ENCODE peak calls at places on chromosome 7, in seven cellular contexts. W is adrenal gland, J is Peyer's patch, C is body of pancreas, K is heart left ventricle, N is spleen, T is stomach. E is an unnamed sample. For H3K4me1, the result is how much of the 10 kb centered on the place peaks cover.

GRCh38 chr7:113657603-113658002 is 261.2 kb downstream of the PPP1R3A start:
- DNase-seq in K (no peak), N (no peak), W (no peak), C (no peak), J (no peak), T (no peak), E (no peak)

GRCh38 chr7:50821457-50821977 is 38.8 kb upstream of the GRB10 start:
- DNase-seq in T (no peak), C (peak), W (peak), J (no peak), N (no peak), K (no peak), E (no peak)

GRCh38 chr7:140881507-140882228 is 43.1 kb downstream of the BRAF start:
- DNase-seq in W (no peak), C (no peak), N (no peak), K (no peak), J (no peak), T (no peak), E (no peak)

GRCh38 chr7:144908943-144909556 is 73.2 kb upstream of the TPK1 start:
- DNase-seq in K (no peak), C (no peak), J (peak), W (no peak), N (no peak), T (no peak), E (no peak)

GRCh38 chr7:107396081-107396480 is 73.8 kb upstream of the GPR22 start:
- DNase-seq in T (no peak), W (no peak), N (no peak), J (no peak), K (no peak), C (no peak), E (no peak)

GRCh38 chr7:122677149-122677548 is 21.8 kb downstream of the RNF133 start:
- DNase-seq in T (no peak), J (no peak), C (no peak), K (no peak), W (no peak), N (no peak), E (no peak)

GRCh38 chr7:28811003-28811402 is 147.1 kb downstream of the TRIL start:
- DNase-seq in C (no peak), T (no peak), W (no peak), N (no peak), K (no peak), J (no peak), E (no peak)

GRCh38 chr7:90383879-90384278 is 19.4 kb upstream of the CLDN12 start:
- DNase-seq in K (no peak), C (no peak), W (no peak), T (no peak), N (no peak), J (no peak), E (no peak)

GRCh38 chr7:47819054-47819920 is 129.0 kb downstream of the PKD1L1 start:
- DNase-seq in K (no peak), N (no peak), T (peak), W (peak), J (peak), C (peak), E (no peak)

GRCh38 chr7:100430450-100431285 is 1.0 kb downstream of the MEPCE start:
- DNase-seq in T (no peak), J (no peak), C (no peak), N (peak), K (no peak), W (no peak), E (no peak)

GRCh38 chr7:44112231-44112996 is 8.3 kb downstream of the AEBP1 start:
- DNase-seq in K (peak), W (no peak), J (no peak), C (no peak), N (peak), T (no peak), E (no peak)

GRCh38 chr7:116354171-116354545 is 143.8 kb downstream of the TES start:
- DNase-seq in W (no peak), K (no peak), T (peak), N (no peak), J (no peak), C (peak), E (no peak)

GRCh38 chr7:115475774-115476407 is 554.0 kb downstream of the MDFIC start:
- DNase-seq in W (no peak), T (no peak), J (no peak), C (no peak), N (no peak), K (no peak), E (no peak)

GRCh38 chr7:36285276-36285675 is 104.4 kb upstream of the ANLN start:
- DNase-seq in J (no peak), N (no peak), C (no peak), K (no peak), W (no peak), T (no peak), E (peak)

GRCh38 chr7:24622646-24623182 is 49.5 kb downstream of the PALS2 start:
- DNase-seq in J (no peak), W (no peak), T (no peak), N (no peak), K (no peak), C (no peak), E (no peak)

GRCh38 chr7:51315393-51316261 is 982 bp downstream of the COBL start:
- DNase-seq in T (peak), K (peak), N (no peak), C (peak), J (peak), W (no peak), E (no peak)

GRCh38 chr7:50952544-50952943 is 169.8 kb upstream of the GRB10 start:
- DNase-seq in T (no peak), C (peak), K (no peak), N (no peak), W (no peak), J (no peak), E (no peak)

GRCh38 chr7:98352621-98353020 is 48.3 kb downstream of the BAIAP2L1 start:
- DNase-seq in N (no peak), K (no peak), C (no peak), T (no peak), J (no peak), W (no peak), E (no peak)

GRCh38 chr7:113394856-113395255 is 276.5 kb upstream of the SMIM30 start:
- DNase-seq in W (no peak), K (no peak), C (no peak), J (no peak), T (no peak), N (no peak), E (no peak)

GRCh38 chr7:151844080-151844827 is 32.7 kb downstream of the PRKAG2 start:
- DNase-seq in K (no peak), T (no peak), C (no peak), N (no peak), J (no peak), W (no peak), E (no peak)

GRCh38 chr7:150631084-150631824 is 931 bp downstream of the GIMAP6 start:
- DNase-seq in N (peak), J (no peak), K (peak), W (no peak), C (peak), T (no peak), E (no peak)

GRCh38 chr7:98470131-98470985 is 69.5 kb upstream of the BAIAP2L1 start:
- DNase-seq in W (peak), J (peak), C (peak), T (peak), N (no peak), K (no peak), E (no peak)

GRCh38 chr7:139382439-139382838 is 22.7 kb downstream of the LUC7L2 start:
- DNase-seq in N (no peak), T (no peak), J (no peak), W (no peak), K (no peak), C (no peak), E (no peak)

GRCh38 chr7:127616709-127617108 is 1.2 kb downstream of the PAX4 start:
- DNase-seq in C (no peak), N (no peak), W (no peak), J (no peak), K (no peak), T (no peak), E (no peak)

GRCh38 chr7:21253740-21254687 is 173.9 kb upstream of the SP4 start:
- DNase-seq in J (no peak), K (no peak), W (peak), C (peak), N (no peak), T (peak), E (no peak)

GRCh38 chr7:137992738-137993394 is 9.0 kb downstream of the CREB3L2 start:
- DNase-seq in T (no peak), K (no peak), W (no peak), N (no peak), C (peak), J (no peak), E (peak)

GRCh38 chr7:22723171-22723601 is 3.8 kb upstream of the IL6 start:
- DNase-seq in J (no peak), W (peak), N (peak), K (peak), T (peak), C (peak), E (peak)

GRCh38 chr7:127717502-127718125 is 65.6 kb downstream of the SND1 start:
- DNase-seq in N (no peak), J (no peak), C (no peak), W (no peak), K (no peak), T (no peak), E (no peak)

GRCh38 chr7:130611206-130611605 is 57.3 kb downstream of the COPG2 start:
- DNase-seq in K (no peak), J (no peak), T (no peak), C (no peak), W (no peak), N (no peak), E (no peak)

GRCh38 chr7:25223206-25223605 is 5.1 kb downstream of the NPVF start:
- DNase-seq in J (no peak), T (no peak), K (no peak), W (no peak), C (no peak), N (no peak), E (no peak)

GRCh38 chr7:94088560-94088959 is 84.4 kb upstream of the BET1 start:
- DNase-seq in J (no peak), T (no peak), K (no peak), N (no peak), C (no peak), W (no peak), E (no peak)

GRCh38 chr7:51141451-51141971 is 175.1 kb downstream of the COBL start:
- DNase-seq in J (no peak), T (no peak), W (no peak), C (peak), N (no peak), K (no peak), E (no peak)

GRCh38 chr7:26655761-26656160 is 208.6 kb downstream of the SKAP2 start:
- DNase-seq in K (no peak), N (no peak), T (no peak), J (no peak), C (no peak), W (no peak), E (no peak)

GRCh38 chr7:133611955-133612354 is 359.1 kb downstream of the EXOC4 start:
- DNase-seq in J (no peak), W (no peak), C (no peak), K (no peak), N (no peak), T (no peak), E (no peak)

GRCh38 chr7:50664937-50665336 is 99.7 kb upstream of the DDC start:
- DNase-seq in C (no peak), T (no peak), N (no peak), J (no peak), W (no peak), K (no peak), E (no peak)

GRCh38 chr7:24227068-24227467 is 56.9 kb upstream of the NPY start:
- DNase-seq in T (no peak), K (no peak), N (no peak), C (no peak), W (no peak), J (no peak), E (no peak)

GRCh38 chr7:55086413-55087201 is 67.8 kb downstream of the EGFR start:
- DNase-seq in T (no peak), N (no peak), J (no peak), K (no peak), C (peak), W (no peak), E (no peak)

GRCh38 chr7:155710035-155710434 is 65.6 kb downstream of the RBM33 start:
- DNase-seq in N (no peak), W (no peak), J (no peak), K (no peak), C (no peak), T (no peak), E (no peak)
- H3K4me1 ChIP-seq in N (under half), W (under half), J (under half), K (under half), C (under half), T (under half), E (under half)

DNA sequence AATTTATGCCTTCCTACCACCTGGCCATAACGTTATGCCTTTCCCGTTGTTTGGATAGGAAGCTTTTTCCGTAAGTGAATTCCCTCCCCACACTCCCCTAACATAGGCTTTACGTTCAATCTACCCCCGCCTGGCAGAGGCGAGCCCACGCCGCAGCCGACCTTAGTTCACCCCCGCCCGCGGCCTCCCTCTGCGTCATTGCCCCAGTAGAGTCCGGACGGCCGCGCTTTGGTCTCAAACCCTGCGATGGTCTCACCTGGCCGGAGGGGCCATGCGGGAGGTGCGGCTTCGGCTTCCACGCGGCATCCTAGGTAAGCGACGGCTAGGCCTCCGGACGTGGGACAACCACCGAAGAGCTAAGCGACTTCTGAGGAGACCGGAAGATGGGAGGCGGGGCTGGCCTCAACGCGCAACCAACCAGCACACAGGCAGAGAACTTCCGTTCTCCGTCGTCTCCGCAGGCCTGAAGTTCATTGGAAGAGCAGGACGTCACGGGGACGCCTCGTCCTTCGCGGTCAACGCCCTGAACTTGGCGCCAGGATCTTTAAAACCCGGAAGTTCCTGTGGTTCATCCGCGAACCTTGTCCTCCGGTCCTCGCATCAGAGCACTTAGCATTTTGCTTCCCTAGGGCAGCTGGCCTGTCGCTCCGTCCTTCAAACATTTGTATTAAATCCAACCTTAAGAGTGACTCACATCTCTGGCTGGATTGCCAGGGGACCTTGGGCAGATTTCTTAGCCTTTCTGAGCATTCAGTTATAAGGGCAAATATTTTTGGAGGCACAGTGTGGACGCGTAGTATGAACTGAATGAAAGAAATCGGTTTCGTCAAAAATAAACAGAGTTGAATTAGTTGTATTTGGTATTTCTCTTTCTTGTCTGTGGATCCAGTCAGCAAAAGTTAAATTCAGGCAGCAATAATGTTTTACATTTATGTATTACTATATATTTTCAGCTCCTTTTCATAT is at the start of gene CHCHD2:
- DNase-seq in K (peak), W (peak), J (peak), T (peak), C (peak), N (peak), E (peak)
- TF ChIP-seq POLR2A in K (peak), W (peak), J (peak), T (peak), C (peak), N (peak), E (peak)

GRCh38 chr7:17939111-17939669 is 1.1 kb downstream of the SNX13 start:
- DNase-seq in C (peak), K (no peak), N (no peak), T (no peak), W (no peak), J (no peak), E (no peak)

GRCh38 chr7:17939670-17940301 is 508 bp downstream of the SNX13 start:
- DNase-seq in J (peak), N (no peak), C (peak), T (peak), K (peak), W (peak), E (peak)

GRCh38 chr7:17936321-17936720 is 4.0 kb downstream of the SNX13 start:
- DNase-seq in W (no peak), J (no peak), N (no peak), T (no peak), K (no peak), C (no peak), E (no peak)

GRCh38 chr7:17934612-17935247 is 5.6 kb downstream of the SNX13 start:
- DNase-seq in C (no peak), N (no peak), W (no peak), J (no peak), K (no peak), T (no peak), E (no peak)

GRCh38 chr7:17937506-17938115 is 2.7 kb downstream of the SNX13 start:
- DNase-seq in K (no peak), J (no peak), N (no peak), T (no peak), C (no peak), W (no peak), E (no peak)
- H3K4me3 ChIP-seq in K (peak), J (peak), N (no peak), T (no peak), C (no peak), W (no peak), E (peak)

GRCh38 chr7:1050956-1051690 is 6.8 kb downstream of the GPR146 start:
- DNase-seq in T (no peak), C (no peak), W (no peak), J (no peak), N (peak), K (no peak), E (no peak)

GRCh38 chr7:1049006-1049741 is 4.8 kb downstream of the GPR146 start:
- DNase-seq in N (peak), W (no peak), T (no peak), C (no peak), J (no peak), K (no peak), E (no peak)

GRCh38 chr7:1050254-1050906 is 6.0 kb downstream of the GPR146 start:
- DNase-seq in J (no peak), N (peak), C (no peak), W (no peak), K (peak), T (no peak), E (no peak)

GRCh38 chr7:1052031-1052818 is 7.9 kb downstream of the GPR146 start:
- DNase-seq in J (no peak), T (no peak), K (peak), N (peak), W (no peak), C (no peak), E (no peak)

DNA sequence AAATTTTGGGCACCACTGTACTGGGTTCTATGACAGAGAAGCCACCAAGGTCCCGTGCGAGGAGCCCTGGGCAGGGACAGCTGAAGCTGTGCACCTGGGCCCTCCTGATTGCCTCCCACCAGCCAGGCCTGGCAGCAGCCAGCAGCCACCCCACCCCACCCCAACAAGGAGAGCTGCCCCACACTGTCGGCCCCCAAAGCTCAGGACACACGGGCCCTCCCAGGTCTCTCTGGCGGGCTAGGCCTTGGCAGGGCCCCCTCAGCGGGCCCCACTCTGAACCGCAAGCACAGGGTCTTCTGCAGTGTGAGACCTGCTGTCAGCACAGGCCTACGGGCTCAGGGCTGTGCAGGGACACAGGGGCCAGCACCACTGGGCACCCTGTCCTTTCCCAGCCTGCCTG is 5.5 kb downstream of the GPR146 start:
- DNase-seq in W (no peak), J (no peak), T (no peak), N (peak), K (no peak), C (no peak), E (no peak)
- H3K4me1 ChIP-seq in W (under half), J (under half), T (half or more), N (half or more), K (under half), C (under half), E (half or more)

DNA sequence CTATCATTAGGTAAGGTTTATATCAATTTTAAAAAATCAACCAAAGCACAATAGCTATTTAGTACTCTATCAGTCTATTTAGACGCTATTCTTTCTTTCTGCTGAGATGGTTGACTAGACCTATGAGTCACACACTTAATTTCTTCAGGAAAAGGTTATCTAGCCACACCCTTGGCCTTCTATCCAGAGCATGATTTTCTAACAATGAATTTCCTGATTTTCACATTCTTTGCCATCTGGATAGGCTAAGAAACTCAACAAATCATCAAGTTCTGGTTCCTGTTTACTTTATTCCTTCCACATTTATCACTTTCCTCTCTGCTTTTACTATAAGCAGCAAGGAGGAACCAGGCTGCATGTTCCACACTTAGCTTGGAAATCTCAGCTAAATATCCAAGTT is 8.1 kb downstream of the PRPS1L1 start:
- DNase-seq in W (no peak), J (no peak), N (no peak), K (no peak), C (no peak), T (no peak), E (no peak)
- TF ChIP-seq POLR2A in W (no peak), J (no peak), N (no peak), K (no peak), C (no peak), T (no peak), E (no peak)

GRCh38 chr7:74482629-74483401 is 29.1 kb downstream of the GTF2IRD1 start:
- DNase-seq in N (no peak), T (no peak), J (no peak), K (no peak), C (no peak), W (no peak), E (no peak)

GRCh38 chr7:74481458-74482324 is 28.0 kb downstream of the GTF2IRD1 start:
- DNase-seq in K (no peak), N (no peak), C (no peak), J (no peak), W (no peak), T (no peak), E (no peak)

GRCh38 chr7:74479066-74479781 is 25.5 kb downstream of the GTF2IRD1 start:
- DNase-seq in N (no peak), T (peak), K (no peak), W (no peak), C (peak), J (no peak), E (no peak)

GRCh38 chr7:74479961-74480829 is 26.5 kb downstream of the GTF2IRD1 start:
- DNase-seq in N (peak), W (peak), T (peak), J (peak), K (peak), C (peak), E (peak)

GRCh38 chr7:74480861-74481417 is 27.2 kb downstream of the GTF2IRD1 start:
- DNase-seq in J (peak), T (peak), N (peak), C (peak), K (peak), W (peak), E (no peak)
- H3K4me3 ChIP-seq in J (peak), T (peak), N (peak), C (no peak), K (peak), W (no peak), E (peak)

GRCh38 chr7:2616387-2616966 is 15.3 kb upstream of the TTYH3 start:
- DNase-seq in K (no peak), T (no peak), J (no peak), W (no peak), N (no peak), C (no peak), E (no peak)
- H3K4me1 ChIP-seq in K (under half), T (under half), J (under half), W (under half), N (under half), C (under half), E (under half)